ENCODE peak calls at places on chromosomes 2 and 18, in ten cellular contexts. P, I, N, R, U, X, W, E, K and Q are unnamed samples.

GRCh38 chr2:197360744-197361156 is 50.2 kb upstream of the ANKRD44 start:
- DNase-seq in P (no peak), I (no peak), N (no peak), R (peak), U (no peak), X (no peak), W (no peak), E (peak), K (peak), Q (no peak)

GRCh38 chr2:156803967-156804366 is 367.8 kb downstream of the GPD2 start:
- DNase-seq in P (no peak), I (no peak), N (no peak), R (no peak), U (no peak), X (no peak), W (no peak), E (no peak), K (no peak), Q (no peak)

GRCh38 chr2:38215993-38216392 is 140.0 kb upstream of the CYP1B1 start:
- DNase-seq in P (no peak), I (no peak), N (no peak), R (peak), U (no peak), X (no peak), W (no peak), E (peak), K (no peak), Q (peak)

GRCh38 chr2:54557601-54558187 is 101.6 kb downstream of the SPTBN1 start:
- DNase-seq in P (no peak), I (peak), N (peak), R (peak), U (peak), X (peak), W (no peak), E (peak), K (peak), Q (peak)

GRCh38 chr2:45602624-45603023 is 8.4 kb downstream of the SRBD1 start:
- DNase-seq in P (no peak), I (no peak), N (no peak), R (no peak), U (no peak), X (no peak), W (no peak), E (no peak), K (no peak), Q (no peak)

GRCh38 chr2:178436662-178437061 is 14.3 kb downstream of the PRKRA start:
- DNase-seq in P (no peak), I (no peak), N (no peak), R (no peak), U (no peak), X (no peak), W (no peak), E (no peak), K (no peak), Q (no peak)

GRCh38 chr18:22115573-22115972 is 53.8 kb upstream of the GATA6 start:
- DNase-seq in P (no peak), I (no peak), N (no peak), R (no peak), U (no peak), X (no peak), W (no peak), E (no peak), K (no peak), Q (no peak)

GRCh38 chr2:24429711-24430110 is 61.3 kb upstream of the NCOA1 start:
- DNase-seq in P (no peak), I (no peak), N (no peak), R (no peak), U (no peak), X (no peak), W (no peak), E (peak), K (no peak), Q (no peak)

GRCh38 chr2:85326946-85327756 is 638 bp downstream of the TGOLN2 start:
- DNase-seq in P (peak), I (no peak), N (peak), R (peak), U (peak), X (peak), W (no peak), E (peak), K (peak), Q (peak)

GRCh38 chr18:32284284-32284683 is 94.4 kb downstream of the MEP1B start:
- DNase-seq in P (no peak), I (no peak), N (no peak), R (peak), U (no peak), X (no peak), W (no peak), E (peak), K (no peak), Q (no peak)

GRCh38 chr2:218022851-218023530 is 20.2 kb upstream of the TNS1 start:
- DNase-seq in P (no peak), I (no peak), N (no peak), R (no peak), U (no peak), X (no peak), W (no peak), E (no peak), K (no peak), Q (no peak)

GRCh38 chr2:54657664-54658083 is 65.8 kb upstream of the EML6 start:
- DNase-seq in P (peak), I (peak), N (peak), R (no peak), U (peak), X (peak), W (no peak), E (peak), K (peak), Q (peak)